ENCODE peak calls at places on chromosomes 2 and 18, in seven cellular contexts. D is mesendoderm, X is IMR-90, H is neuronal stem cell, G is H1, M is mesenchymal stem cell, Z is trophoblast cell. L is an unnamed sample. For H3K4me1, the result is how much of the 10 kb centered on the place peaks cover.

GRCh38 chr2:45871541-45871940 is 220.1 kb downstream of the PRKCE start:
- DNase-seq in M (no peak), D (no peak), X (no peak), H (no peak), Z (no peak), G (no peak), L (no peak)

GRCh38 chr2:150477347-150477746 is 10.1 kb downstream of the RND3 start:
- DNase-seq in H (no peak), X (peak), M (peak), Z (no peak), G (no peak), D (peak), L (no peak)

GRCh38 chr2:195956725-195957124 is 111.9 kb downstream of the DNAH7 start:
- DNase-seq in M (no peak), G (no peak), Z (no peak), D (no peak), X (no peak), H (no peak), L (no peak)

GRCh38 chr18:63831080-63831788 is 56.0 kb downstream of the SERPINB7 start:
- DNase-seq in Z (no peak), H (no peak), D (peak), G (no peak), X (peak), M (peak), L (no peak)

GRCh38 chr2:176140520-176141317 is 10.6 kb upstream of the HOXD4 start:
- DNase-seq in H (peak), Z (peak), G (peak), X (peak), M (peak), D (peak), L (peak)

GRCh38 chr18:74476154-74476553 is 19.0 kb upstream of the DIPK1C start:
- DNase-seq in D (peak), M (peak), H (no peak), X (peak), Z (no peak), G (peak), L (peak)

GRCh38 chr2:241272298-241272721 is 43.2 kb downstream of the HDLBP start:
- DNase-seq in M (peak), H (peak), X (no peak), Z (peak), D (peak), G (no peak), L (peak)

GRCh38 chr2:182668671-182669070 is 47.4 kb upstream of the DNAJC10 start:
- DNase-seq in M (no peak), D (peak), H (no peak), G (no peak), X (peak), Z (no peak), L (peak)

GRCh38 chr2:3223080-3223923 is 154.3 kb downstream of the EIPR1 start:
- DNase-seq in H (no peak), Z (no peak), X (peak), M (no peak), G (no peak), D (no peak), L (no peak)

GRCh38 chr18:10912790-10913560 is 236.4 kb downstream of the PIEZO2 start:
- DNase-seq in X (peak), M (peak), H (no peak), D (no peak), Z (no peak), G (no peak), L (no peak)

GRCh38 chr2:19358242-19359020 is at the start of gene OSR1:
- DNase-seq in X (peak), D (peak), M (peak), Z (no peak), G (peak), H (peak), L (peak)

GRCh38 chr2:197248623-197249022 is 62.0 kb downstream of the ANKRD44 start:
- DNase-seq in Z (no peak), M (no peak), D (no peak), H (no peak), X (peak), G (no peak), L (no peak)

GRCh38 chr2:10750610-10751009 is 29.2 kb downstream of the ATP6V1C2 start:
- DNase-seq in M (no peak), Z (no peak), X (peak), H (no peak), D (no peak), G (no peak), L (no peak)

GRCh38 chr18:46623541-46623940 is 33.5 kb downstream of the LOXHD1 start:
- DNase-seq in G (peak), Z (no peak), H (no peak), X (no peak), D (no peak), M (no peak), L (no peak)

GRCh38 chr2:190404487-190404886 is 3.7 kb upstream of the MFSD6 start:
- DNase-seq in X (peak), Z (peak), G (no peak), H (no peak), D (peak), M (no peak), L (no peak)

GRCh38 chr2:100786297-100786658 is 33.7 kb upstream of the NPAS2 start:
- DNase-seq in X (peak), Z (peak), H (no peak), M (peak), G (no peak), D (no peak), L (no peak)

GRCh38 chr2:586518-587370 is 90.5 kb downstream of the TMEM18 start:
- DNase-seq in X (no peak), H (peak), G (peak), M (no peak), D (no peak), Z (no peak), L (no peak)

GRCh38 chr2:143398701-143399260 is 269.6 kb downstream of the ARHGAP15 start:
- DNase-seq in H (no peak), X (no peak), G (no peak), Z (no peak), M (peak), D (no peak), L (no peak)

GRCh38 chr2:227871375-227871788 is at the start of gene DAW1:
- DNase-seq in X (peak), Z (peak), G (peak), D (peak), H (peak), M (peak), L (peak)

GRCh38 chr2:242057379-242058040 is 188.0 kb downstream of the RTP5 start:
- DNase-seq in H (no peak), D (no peak), M (no peak), G (no peak), X (no peak), Z (no peak), L (no peak)

GRCh38 chr2:61272421-61273070 is 110.6 kb downstream of the C2orf74 start:
- DNase-seq in D (no peak), X (peak), Z (no peak), M (no peak), G (no peak), H (no peak), L (no peak)

GRCh38 chr2:3649581-3649980 is 8.4 kb upstream of the ALLC start:
- DNase-seq in G (no peak), D (no peak), X (no peak), Z (no peak), H (no peak), M (no peak), L (no peak)

GRCh38 chr18:40293311-40293710 is 1661.7 kb upstream of the PIK3C3 start:
- DNase-seq in H (no peak), G (no peak), Z (no peak), D (peak), X (no peak), M (no peak), L (no peak)

GRCh38 chr18:63070750-63071502 is 248.6 kb downstream of the BCL2 start:
- DNase-seq in H (no peak), M (no peak), G (no peak), Z (no peak), X (no peak), D (no peak), L (no peak)

GRCh38 chr18:12253517-12254136 is 534 bp upstream of the CIDEA start:
- DNase-seq in G (peak), X (no peak), D (peak), M (no peak), H (no peak), Z (no peak), L (no peak)

GRCh38 chr2:84940088-84940470 is 30.9 kb upstream of the KCMF1 start:
- DNase-seq in X (no peak), G (no peak), M (no peak), D (no peak), H (no peak), Z (no peak), L (no peak)

GRCh38 chr2:84944257-84944909 is 26.6 kb upstream of the KCMF1 start:
- DNase-seq in H (no peak), M (no peak), D (peak), X (no peak), G (no peak), Z (no peak), L (no peak)

GRCh38 chr2:84940836-84941412 is 30.0 kb upstream of the KCMF1 start:
- DNase-seq in Z (no peak), X (no peak), H (no peak), M (no peak), G (no peak), D (no peak), L (no peak)

GRCh38 chr2:84942964-84943421 is 28.0 kb upstream of the KCMF1 start:
- DNase-seq in G (no peak), Z (no peak), D (no peak), H (no peak), X (peak), M (no peak), L (no peak)

DNA sequence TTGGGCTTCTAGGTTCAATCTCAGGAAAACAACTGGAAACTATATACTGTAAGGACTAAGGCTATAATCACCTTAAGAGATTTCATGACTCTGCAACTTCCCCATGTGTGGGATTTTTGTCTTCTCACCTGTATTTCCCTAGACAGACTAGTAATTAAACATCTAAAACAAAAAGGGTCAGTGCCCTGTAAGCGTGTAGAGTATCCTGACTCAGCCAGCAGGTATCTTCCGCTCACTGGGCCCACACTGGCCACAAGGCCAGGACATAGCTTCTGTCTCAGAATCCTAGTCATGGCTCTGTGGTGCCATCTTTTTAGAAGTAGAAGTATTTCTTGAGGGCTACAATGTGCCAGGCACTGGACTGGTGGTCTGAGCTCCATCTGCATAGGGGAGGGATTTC is 28.8 kb upstream of the KCMF1 start:
- DNase-seq in X (no peak), Z (no peak), G (no peak), D (no peak), H (no peak), M (no peak), L (no peak)
- H3K4me1 ChIP-seq in X (under half), Z (under half), G (under half), D (under half), H (under half), M (under half), L (under half)

GRCh38 chr2:15786901-15787300 is 153.4 kb upstream of the MYCN start:
- DNase-seq in Z (no peak), X (no peak), M (no peak), G (no peak), H (no peak), D (no peak), L (no peak)

GRCh38 chr2:15789381-15790062 is 150.8 kb upstream of the MYCN start:
- DNase-seq in D (no peak), X (no peak), M (no peak), H (no peak), G (no peak), Z (no peak), L (no peak)

GRCh38 chr2:15788458-15789229 is 151.7 kb upstream of the MYCN start:
- DNase-seq in H (no peak), Z (no peak), D (no peak), M (no peak), G (no peak), X (no peak), L (no peak)

GRCh38 chr2:15786003-15786654 is 154.2 kb upstream of the MYCN start:
- DNase-seq in Z (no peak), X (no peak), G (no peak), H (no peak), M (no peak), D (no peak), L (no peak)

DNA sequence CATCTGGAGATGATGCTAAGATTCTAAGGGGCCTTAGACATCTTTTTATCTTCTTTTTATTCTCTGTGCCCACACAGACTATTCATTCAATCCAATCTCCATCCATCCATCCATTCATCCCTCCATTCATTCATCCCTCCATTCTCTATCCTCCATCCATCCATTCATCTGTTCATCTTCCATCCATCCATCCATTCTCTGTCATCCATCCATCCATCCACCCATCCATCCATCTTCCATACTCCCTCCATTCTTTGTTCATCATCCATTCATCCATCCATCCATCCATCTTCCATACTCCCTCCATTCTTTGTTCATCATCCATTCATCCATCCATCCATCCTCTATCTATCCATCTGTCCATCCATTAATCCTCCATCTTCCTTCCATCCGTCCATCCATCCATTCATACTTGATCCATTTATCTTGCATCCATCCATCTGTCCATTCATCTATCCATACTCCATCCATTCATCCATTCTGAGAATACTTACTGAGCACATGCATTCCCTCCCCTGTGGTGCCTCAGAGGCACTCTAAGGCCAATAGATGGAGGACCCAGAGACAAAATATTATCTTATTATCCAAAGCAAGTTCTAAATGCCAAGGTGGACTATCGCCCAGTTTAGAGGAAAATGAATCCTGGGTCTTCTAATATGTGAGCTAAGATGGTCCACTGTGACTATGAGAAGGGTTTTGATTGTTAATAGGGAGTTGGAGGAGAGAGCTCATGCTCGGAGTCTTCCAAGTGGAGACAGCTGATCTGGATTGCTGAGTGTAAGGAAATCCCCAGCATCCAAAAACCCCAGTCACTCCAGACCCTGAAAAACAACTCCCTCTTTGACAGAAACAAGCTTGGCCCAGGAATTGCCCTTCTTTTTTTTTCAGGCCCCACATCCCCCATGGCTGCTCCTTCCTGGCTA is 152.6 kb upstream of the MYCN start:
- DNase-seq in X (no peak), Z (no peak), H (no peak), G (no peak), D (no peak), M (no peak), L (no peak)
- H3K4ac ChIP-seq in X (no peak), Z (no peak), H (no peak), G (no peak), D (no peak), M (no peak), L (no peak)

GRCh38 chr2:97869722-97870346 is 125.9 kb downstream of the TMEM131 start:
- DNase-seq in G (no peak), H (no peak), M (no peak), Z (no peak), D (no peak), X (peak), L (no peak)

GRCh38 chr2:97870396-97870843 is 125.3 kb downstream of the TMEM131 start:
- DNase-seq in Z (peak), X (peak), D (peak), G (no peak), H (no peak), M (peak), L (no peak)

GRCh38 chr2:97871096-97871780 is 124.5 kb downstream of the TMEM131 start:
- DNase-seq in Z (peak), M (peak), G (no peak), X (peak), D (peak), H (no peak), L (no peak)

GRCh38 chr2:97863829-97864228 is 131.9 kb downstream of the TMEM131 start:
- DNase-seq in M (no peak), G (no peak), D (no peak), X (no peak), H (no peak), Z (no peak), L (no peak)

DNA sequence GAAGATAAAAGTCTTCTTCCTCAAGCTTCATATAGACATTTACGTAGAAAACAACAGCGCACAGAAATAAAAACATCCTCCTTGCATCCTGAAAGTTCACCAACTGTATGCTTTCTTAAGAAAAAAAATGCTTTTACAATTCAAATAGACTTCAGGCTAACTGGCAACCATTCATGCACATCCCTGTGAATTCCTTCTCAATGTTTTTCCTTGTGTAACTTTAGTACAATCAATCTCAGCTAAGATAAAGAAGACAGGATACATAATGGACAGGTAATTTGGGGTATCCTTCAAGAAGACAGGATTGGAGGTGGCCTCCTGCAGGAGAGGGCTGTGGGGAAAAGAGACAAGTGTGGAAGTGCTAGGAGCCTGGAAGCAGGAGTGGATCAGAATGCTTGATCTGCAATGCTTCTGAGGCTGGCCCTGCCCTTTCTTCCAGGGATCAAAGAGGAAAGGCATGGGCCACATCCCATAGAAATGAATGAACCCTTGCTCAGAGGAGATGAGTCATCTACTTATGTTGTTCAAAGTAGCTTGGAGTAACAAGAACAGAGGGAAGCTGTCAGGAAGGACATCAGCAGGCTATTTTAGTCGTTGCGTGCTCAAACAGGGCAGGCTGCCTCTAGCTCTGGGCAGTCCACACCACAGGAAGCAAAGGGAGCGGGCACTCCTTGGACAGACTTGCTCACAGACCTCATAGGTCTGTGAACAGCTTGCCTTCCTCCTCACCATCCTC is 126.6 kb downstream of the TMEM131 start:
- DNase-seq in D (peak), H (peak), G (no peak), Z (peak), X (peak), M (peak), L (peak)
- H3K4me1 ChIP-seq in D (under half), H (under half), G (under half), Z (under half), X (under half), M (under half), L (under half)

DNA sequence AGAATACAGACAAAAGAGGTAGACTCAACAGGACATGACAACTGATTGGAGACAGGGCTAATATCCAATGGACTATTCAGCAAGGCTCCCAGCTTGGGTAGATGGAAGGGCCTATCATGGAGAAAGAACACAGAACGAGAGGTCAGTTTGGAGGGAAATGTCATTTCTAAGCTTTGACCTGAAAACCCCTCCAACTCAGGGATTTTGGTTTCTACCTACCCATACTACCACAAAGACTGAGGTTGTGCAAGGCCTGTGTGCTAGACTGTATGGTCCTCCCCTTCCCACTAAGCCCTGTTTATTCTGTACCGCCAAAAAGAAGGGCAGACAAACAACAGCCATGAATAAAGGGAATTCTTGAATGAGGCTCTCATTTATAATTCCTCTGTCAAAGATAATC is 288.9 kb downstream of the ZNF385B start:
- DNase-seq in H (no peak), M (no peak), X (no peak), D (no peak), G (no peak), Z (no peak), L (no peak)
- H3K4ac ChIP-seq in H (no peak), M (no peak), X (no peak), D (no peak), G (no peak), Z (no peak), L (no peak)

GRCh38 chr2:230903251-230904150 is 21.5 kb downstream of the GPR55 start:
- DNase-seq in G (no peak), M (no peak), Z (no peak), D (no peak), X (no peak), H (no peak), L (peak)
- H3K4me1 ChIP-seq in G (under half), M (under half), Z (under half), D (under half), X (under half), H (under half), L (under half)

GRCh38 chr2:54605836-54606235 is 117.6 kb upstream of the EML6 start:
- DNase-seq in G (no peak), H (no peak), Z (no peak), D (no peak), M (no peak), X (peak), L (no peak)
- H3K4ac ChIP-seq in G (no peak), H (no peak), Z (peak), D (no peak), M (no peak), X (peak), L (no peak)

GRCh38 chr2:28652217-28652616 is 99.4 kb upstream of the PPP1CB start:
- DNase-seq in Z (no peak), H (no peak), X (peak), D (no peak), G (no peak), M (peak), L (no peak)

GRCh38 chr2:28649481-28650260 is 102.0 kb upstream of the PPP1CB start:
- DNase-seq in H (no peak), D (no peak), M (peak), X (peak), Z (peak), G (no peak), L (no peak)

GRCh38 chr2:28648671-28649395 is 102.8 kb upstream of the PPP1CB start:
- DNase-seq in X (no peak), G (no peak), H (no peak), M (no peak), Z (no peak), D (no peak), L (no peak)

GRCh38 chr2:28648147-28648546 is 103.5 kb upstream of the PPP1CB start:
- DNase-seq in Z (peak), X (no peak), H (no peak), M (no peak), D (no peak), G (no peak), L (no peak)

DNA sequence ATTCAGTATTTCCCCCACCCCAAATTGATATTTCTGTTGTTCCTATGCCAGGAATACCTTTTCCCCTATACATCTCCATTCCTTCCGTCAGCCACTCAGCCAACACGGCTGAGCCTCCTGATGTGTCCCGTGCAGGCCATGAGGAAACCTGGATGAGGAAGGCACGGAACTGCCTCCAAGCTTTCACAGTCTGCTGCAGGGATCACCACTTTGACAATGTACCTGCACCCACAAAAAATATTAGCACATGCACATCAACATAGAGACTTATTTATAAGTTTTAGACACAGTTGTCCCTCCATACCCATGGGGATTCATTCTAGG is 101.4 kb upstream of the PPP1CB start:
- DNase-seq in H (no peak), G (no peak), M (no peak), X (no peak), D (no peak), Z (no peak), L (no peak)
- H3K4me1 ChIP-seq in H (under half), G (under half), M (under half), X (under half), D (under half), Z (under half), L (under half)

L was measured in H9.